ENCODE peak calls at places on chromosomes 12 and 14, in five cellular contexts. One of them, this sample, is unnamed.

GRCh38 chr12:56142184-56142784 is 10.1 kb upstream of the MYL6B start:
- DNase-seq in mesenchymal stem cell: no peak
- DNase-seq in H1: no peak
- DNase-seq in H9: no peak
- DNase-seq in neuronal stem cell: no peak
- DNase-seq in this sample: no peak

GRCh38 chr12:108595711-108596647 is 1.9 kb downstream of the TMEM119 start:
- DNase-seq in H1: no peak
- DNase-seq in mesenchymal stem cell: no peak
- DNase-seq in neuronal stem cell: no peak
- DNase-seq in H9: no peak
- DNase-seq in this sample: no peak

GRCh38 chr12:108694812-108695278 is 36.5 kb downstream of the CORO1C start:
- DNase-seq in neuronal stem cell: no peak
- DNase-seq in H1: no peak
- DNase-seq in mesenchymal stem cell: no peak
- DNase-seq in H9: no peak
- DNase-seq in this sample: no peak

GRCh38 chr14:55075628-55076027 is 24.2 kb downstream of the MAPK1IP1L start:
- DNase-seq in H9: no peak
- DNase-seq in H1: no peak
- DNase-seq in neuronal stem cell: no peak
- DNase-seq in mesenchymal stem cell: peak
- DNase-seq in this sample: no peak

GRCh38 chr12:121827351-121828099 is 23.7 kb downstream of the SETD1B start:
- DNase-seq in H1: no peak
- DNase-seq in mesenchymal stem cell: no peak
- DNase-seq in H9: peak
- DNase-seq in neuronal stem cell: no peak
- DNase-seq in this sample: no peak

GRCh38 chr14:102351023-102351422 is 11.7 kb downstream of the CINP start:
- DNase-seq in mesenchymal stem cell: no peak
- DNase-seq in neuronal stem cell: no peak
- DNase-seq in H1: no peak
- DNase-seq in H9: no peak
- DNase-seq in this sample: no peak

GRCh38 chr12:105706321-105706972 is 376.0 kb downstream of the C12orf75 start:
- DNase-seq in H9: peak
- DNase-seq in neuronal stem cell: no peak
- DNase-seq in H1: peak
- DNase-seq in mesenchymal stem cell: no peak
- DNase-seq in this sample: peak

GRCh38 chr14:23667134-23667533 is 31.0 kb downstream of the DHRS2 start:
- DNase-seq in mesenchymal stem cell: no peak
- DNase-seq in H1: no peak
- DNase-seq in neuronal stem cell: no peak
- DNase-seq in H9: no peak
- DNase-seq in this sample: no peak

GRCh38 chr14:57970175-57970574 is 104.3 kb upstream of the SLC35F4 start:
- DNase-seq in H9: no peak
- DNase-seq in H1: no peak
- DNase-seq in neuronal stem cell: no peak
- DNase-seq in mesenchymal stem cell: no peak
- DNase-seq in this sample: no peak

GRCh38 chr14:104268725-104269436 is 130.5 kb downstream of the KIF26A start:
- DNase-seq in H1: no peak
- DNase-seq in H9: peak
- DNase-seq in neuronal stem cell: no peak
- DNase-seq in mesenchymal stem cell: no peak
- DNase-seq in this sample: no peak

GRCh38 chr12:49902399-49903350 is 1.0 kb downstream of the FAIM2 start:
- DNase-seq in mesenchymal stem cell: no peak
- DNase-seq in H9: peak
- DNase-seq in neuronal stem cell: peak
- DNase-seq in H1: no peak
- DNase-seq in this sample: no peak

DNA sequence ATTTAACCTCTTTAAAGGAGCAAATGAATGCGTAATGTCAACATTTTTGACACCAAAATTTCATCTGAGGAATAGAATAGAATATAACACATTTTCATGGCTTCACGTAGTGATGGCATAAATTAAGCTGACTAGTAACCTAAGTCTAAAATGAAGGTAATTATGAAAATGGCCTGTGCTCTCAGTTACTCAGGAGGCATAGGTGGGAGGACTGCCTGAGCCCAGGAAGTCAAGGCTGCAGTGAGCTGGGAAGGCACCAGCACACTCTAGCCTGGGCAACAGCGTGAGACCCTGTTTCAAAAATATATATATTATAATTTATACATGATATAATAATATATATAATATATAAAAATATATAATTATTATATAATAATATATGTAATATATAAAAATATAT is 383.2 kb upstream of the ATP2B1 start:
- DNase-seq in H1: no peak
- DNase-seq in neuronal stem cell: no peak
- DNase-seq in H9: no peak
- DNase-seq in mesenchymal stem cell: no peak
- DNase-seq in this sample: no peak
- H2BK12ac ChIP-seq in H1: no peak
- H2BK12ac ChIP-seq in neuronal stem cell: no peak
- H2BK12ac ChIP-seq in H9: no peak
- H2BK12ac ChIP-seq in mesenchymal stem cell: no peak
- H2BK12ac ChIP-seq in this sample: no peak

DNA sequence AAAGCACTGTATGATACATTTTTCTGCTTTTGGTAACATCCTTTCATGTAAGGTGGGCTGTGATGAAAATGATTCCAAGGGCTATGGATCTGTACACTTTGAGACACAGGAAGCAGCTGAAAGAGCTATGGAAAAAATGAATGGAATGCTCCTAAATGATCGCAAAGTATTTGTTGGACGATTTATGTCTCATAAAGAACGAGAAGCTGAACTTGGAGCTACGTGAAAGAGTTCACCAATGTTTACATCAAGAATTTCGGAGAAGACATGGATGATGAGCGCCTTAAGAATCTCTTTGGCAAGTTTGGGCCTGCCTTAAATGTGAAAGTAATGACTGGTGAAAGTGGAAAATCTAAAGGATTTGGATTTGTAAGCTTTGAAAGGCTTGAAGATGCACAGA is 22.1 kb upstream of the SRGAP1 start:
- DNase-seq in neuronal stem cell: no peak
- DNase-seq in mesenchymal stem cell: peak
- DNase-seq in H1: no peak
- DNase-seq in H9: no peak
- DNase-seq in this sample: peak
- H2BK12ac ChIP-seq in neuronal stem cell: no peak
- H2BK12ac ChIP-seq in mesenchymal stem cell: no peak
- H2BK12ac ChIP-seq in H1: no peak
- H2BK12ac ChIP-seq in H9: no peak
- H2BK12ac ChIP-seq in this sample: no peak

DNA sequence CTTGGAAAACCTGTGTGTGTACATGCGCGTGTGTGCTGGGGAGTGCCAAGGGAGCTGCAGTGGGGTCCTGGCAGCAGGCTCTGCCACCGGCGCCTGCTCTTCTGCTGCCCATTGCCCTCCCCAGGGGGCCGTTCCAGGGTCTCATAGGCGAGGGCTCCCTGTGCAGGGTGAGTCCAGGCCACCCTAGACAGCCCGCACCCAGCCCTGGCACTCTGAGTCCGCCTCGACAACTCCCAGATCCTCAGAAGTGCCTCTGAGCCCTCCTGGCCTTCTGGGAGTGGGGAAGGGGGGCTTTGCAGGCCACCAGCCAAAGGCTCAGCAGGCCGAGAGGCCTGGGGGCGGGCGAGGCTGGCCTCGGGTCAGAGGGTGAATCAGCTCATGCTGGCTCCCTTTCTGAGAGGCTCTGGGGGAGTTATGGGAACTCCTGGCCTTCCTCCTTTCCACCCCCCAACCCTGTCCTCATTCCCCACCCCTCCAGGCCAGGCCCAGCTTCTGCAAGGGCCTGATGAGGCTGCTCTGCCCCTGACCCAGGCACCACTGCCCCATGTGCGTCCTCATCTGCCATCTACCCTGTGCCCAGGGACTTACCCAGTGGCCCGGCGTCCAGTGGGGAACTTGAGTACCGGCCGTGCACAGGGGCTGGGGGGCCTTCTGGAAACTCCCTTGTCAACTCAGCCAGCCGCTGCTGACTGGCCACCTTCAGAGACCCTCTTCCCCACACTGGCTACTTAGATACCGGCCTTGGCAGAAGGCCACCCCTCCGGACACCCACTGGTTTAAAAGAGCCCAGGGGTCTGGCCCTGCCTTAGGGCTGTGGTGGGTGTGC is 2.1 kb upstream of the TEDC1 start:
- DNase-seq in mesenchymal stem cell: no peak
- DNase-seq in neuronal stem cell: no peak
- DNase-seq in H1: no peak
- DNase-seq in H9: no peak
- DNase-seq in this sample: no peak
- H2BK12ac ChIP-seq in mesenchymal stem cell: no peak
- H2BK12ac ChIP-seq in neuronal stem cell: peak
- H2BK12ac ChIP-seq in H1: no peak
- H2BK12ac ChIP-seq in H9: no peak
- H2BK12ac ChIP-seq in this sample: no peak

DNA sequence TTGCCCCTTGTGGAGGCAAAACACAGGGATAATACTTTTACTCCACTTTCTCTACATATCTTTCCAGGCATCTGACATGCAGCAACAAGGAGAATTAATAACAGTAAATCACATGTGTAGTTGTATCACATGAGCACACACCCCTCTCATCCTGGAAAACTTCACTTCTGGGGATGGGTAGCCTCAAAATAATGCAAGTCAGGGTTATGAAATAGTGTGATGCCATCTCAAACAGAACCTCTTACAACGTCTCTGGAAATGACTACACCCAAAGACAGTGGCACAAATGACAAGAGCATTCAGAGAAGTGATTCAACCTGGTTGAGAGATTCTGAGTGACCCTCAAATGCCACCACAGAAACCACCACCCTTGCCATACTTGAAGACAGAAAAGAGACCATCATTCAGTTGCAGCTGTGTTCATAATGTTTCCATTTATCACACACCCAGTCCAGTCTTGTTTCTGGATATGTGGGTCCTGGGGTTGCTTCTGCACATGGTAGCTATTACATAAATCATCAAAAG is 2.8 kb downstream of the DIO2 start:
- DNase-seq in H9: no peak
- DNase-seq in H1: no peak
- DNase-seq in neuronal stem cell: no peak
- DNase-seq in mesenchymal stem cell: no peak
- DNase-seq in this sample: no peak
- H2BK12ac ChIP-seq in H9: no peak
- H2BK12ac ChIP-seq in H1: no peak
- H2BK12ac ChIP-seq in neuronal stem cell: no peak
- H2BK12ac ChIP-seq in mesenchymal stem cell: no peak
- H2BK12ac ChIP-seq in this sample: no peak

GRCh38 chr14:31952573-31952972 is 124.5 kb upstream of the ARHGAP5 start:
- DNase-seq in neuronal stem cell: no peak
- DNase-seq in mesenchymal stem cell: no peak
- DNase-seq in H1: no peak
- DNase-seq in H9: no peak
- DNase-seq in this sample: no peak

GRCh38 chr14:31951638-31951964 is 125.5 kb upstream of the ARHGAP5 start:
- DNase-seq in H9: no peak
- DNase-seq in mesenchymal stem cell: no peak
- DNase-seq in neuronal stem cell: no peak
- DNase-seq in H1: no peak
- DNase-seq in this sample: no peak

GRCh38 chr14:31949709-31950108 is 127.4 kb upstream of the ARHGAP5 start:
- DNase-seq in H9: no peak
- DNase-seq in H1: no peak
- DNase-seq in neuronal stem cell: no peak
- DNase-seq in mesenchymal stem cell: peak
- DNase-seq in this sample: peak

GRCh38 chr14:31950331-31950730 is 126.8 kb upstream of the ARHGAP5 start:
- DNase-seq in H9: no peak
- DNase-seq in H1: no peak
- DNase-seq in neuronal stem cell: no peak
- DNase-seq in mesenchymal stem cell: no peak
- DNase-seq in this sample: no peak

GRCh38 chr14:31950760-31951637 is 126.1 kb upstream of the ARHGAP5 start:
- DNase-seq in H9: peak
- DNase-seq in mesenchymal stem cell: peak
- DNase-seq in H1: no peak
- DNase-seq in neuronal stem cell: no peak
- DNase-seq in this sample: peak
- H2BK12ac ChIP-seq in H9: no peak
- H2BK12ac ChIP-seq in mesenchymal stem cell: peak
- H2BK12ac ChIP-seq in H1: peak
- H2BK12ac ChIP-seq in neuronal stem cell: no peak
- H2BK12ac ChIP-seq in this sample: peak

This sample was measured in trophoblast cell.